ENCODE peak calls at places on chromosomes 11 and 22, in four cellular contexts. W, S, T and J are unnamed samples.

GRCh38 chr11:73637012-73637411 is 9.4 kb upstream of the PLEKHB1 start:
- DNase-seq in T (no peak), S (no peak), W (no peak), J (no peak)

GRCh38 chr22:36363378-36363931 is 24.3 kb downstream of the MYH9 start:
- DNase-seq in T (no peak), W (no peak), S (no peak), J (no peak)

GRCh38 chr22:46471901-46472721 is 65.3 kb downstream of the CELSR1 start:
- DNase-seq in T (no peak), W (no peak), S (no peak), J (no peak)

GRCh38 chr11:79047356-79047755 is 393.5 kb downstream of the TENM4 start:
- DNase-seq in W (no peak), S (no peak), T (no peak), J (no peak)

GRCh38 chr11:3014314-3014938 is 22.3 kb upstream of the NAP1L4 start:
- DNase-seq in W (no peak), T (no peak), S (no peak), J (no peak)

GRCh38 chr11:11148104-11148509 is 204.9 kb downstream of the CSNK2A3 start:
- DNase-seq in W (peak; percentile 74), T (peak; percentile 99), S (peak; percentile 60), J (peak; percentile 88)

GRCh38 chr11:58527429-58527828 is 19.5 kb upstream of the OR5B21 start:
- DNase-seq in W (no peak), T (no peak), S (no peak), J (no peak)

GRCh38 chr11:63829823-63830489 is 9.0 kb upstream of the MARK2 start:
- DNase-seq in W (peak; percentile 44), T (peak; percentile 78), S (peak; percentile 65), J (peak; percentile 69)

GRCh38 chr22:41862530-41863266 is 29.8 kb downstream of the SREBF2 start:
- DNase-seq in S (no peak), T (no peak), W (peak; percentile 25), J (no peak)

GRCh38 chr22:27509132-27509920 is 292.2 kb downstream of the MN1 start:
- DNase-seq in T (no peak), W (no peak), S (no peak), J (no peak)

GRCh38 chr22:19756288-19757128 is 4.1 kb upstream of the TBX1 start:
- DNase-seq in S (peak; percentile 78), T (peak; percentile 49), W (no peak), J (peak; percentile 62)

GRCh38 chr11:32435511-32435946 is at the start of gene WT1:
- DNase-seq in W (no peak), S (peak; percentile 84), T (peak; percentile 68), J (peak; percentile 82)

GRCh38 chr11:64713781-64714363 is 9.1 kb downstream of the NRXN2 start:
- DNase-seq in W (no peak), T (peak; percentile 76), S (peak; percentile 72), J (peak; percentile 69)

GRCh38 chr11:67491276-67492068 is 8.6 kb downstream of the AIP start:
- DNase-seq in W (no peak), S (no peak), T (no peak), J (no peak)

GRCh38 chr11:62217191-62217748 is 8.8 kb downstream of the SCGB2A1 start:
- DNase-seq in S (no peak), W (no peak), T (peak; percentile 37), J (no peak)

GRCh38 chr11:21928834-21929233 is 264.1 kb upstream of the ANO5 start:
- DNase-seq in S (no peak), W (no peak), T (no peak), J (no peak)

GRCh38 chr22:35335936-35336781 is 36.5 kb downstream of the TOM1 start:
- DNase-seq in T (no peak), S (no peak), W (no peak), J (no peak)

GRCh38 chr22:23082534-23083314 is 12.4 kb downstream of the GNAZ start:
- DNase-seq in S (no peak), T (no peak), W (no peak), J (no peak)

GRCh38 chr11:38131535-38131934 is 1533.5 kb upstream of the RAG2 start:
- DNase-seq in T (no peak), S (no peak), W (no peak), J (no peak)

GRCh38 chr11:133950874-133951483 is 5.8 kb downstream of the IGSF9B start:
- DNase-seq in W (no peak), T (no peak), S (peak; percentile 67), J (peak; percentile 47)

GRCh38 chr11:72556433-72556832 is 117.8 kb downstream of the PDE2A start:
- DNase-seq in S (no peak), T (no peak), W (no peak), J (no peak)

GRCh38 chr11:134153147-134153905 is 70.4 kb downstream of the NCAPD3 start:
- DNase-seq in W (no peak), S (no peak), T (no peak), J (no peak)

GRCh38 chr11:73234403-73235181 is 16.5 kb downstream of the P2RY2 start:
- DNase-seq in S (no peak), W (no peak), T (no peak), J (peak; percentile 24)

GRCh38 chr22:35218079-35218478 is 39.2 kb upstream of the HMGXB4 start:
- DNase-seq in S (no peak), T (no peak), W (peak; percentile 8), J (no peak)

GRCh38 chr22:41873391-41873790 is 40.5 kb downstream of the SREBF2 start:
- DNase-seq in T (no peak), W (no peak), S (no peak), J (no peak)

GRCh38 chr11:12207384-12208150 is 97.2 kb downstream of the MICAL2 start:
- DNase-seq in S (no peak), W (peak; percentile 86), T (no peak), J (no peak)

GRCh38 chr11:106391771-106392412 is 314.4 kb downstream of the AASDHPPT start:
- DNase-seq in W (peak; percentile 68), T (no peak), S (no peak), J (no peak)

GRCh38 chr11:1935156-1936071 is 11.7 kb upstream of the MRPL23 start:
- DNase-seq in S (peak; percentile 43), W (no peak), T (no peak), J (no peak)

GRCh38 chr11:92317222-92317621 is 92.6 kb downstream of the FAT3 start:
- DNase-seq in W (no peak), S (no peak), T (no peak), J (no peak)

GRCh38 chr11:58059011-58059358 is 28.2 kb downstream of the OR6Q1 start:
- DNase-seq in W (peak; percentile 92), S (no peak), T (peak; percentile 96), J (no peak)

GRCh38 chr22:22166941-22167713 is 77.5 kb upstream of the VPREB1 start:
- DNase-seq in S (no peak), W (no peak), T (no peak), J (no peak)

GRCh38 chr22:28014141-28015055 is 95.3 kb upstream of the PITPNB start:
- DNase-seq in T (no peak), W (no peak), S (no peak), J (no peak)

GRCh38 chr11:67118059-67118766 is 850 bp upstream of the KDM2A start:
- DNase-seq in T (peak; percentile 57), W (no peak), S (peak; percentile 84), J (peak; percentile 61)

GRCh38 chr22:22520020-22520656 is at the start of gene ZNF280A:
- DNase-seq in S (no peak), W (no peak), T (peak; percentile 5), J (peak; percentile 44)

GRCh38 chr11:75654314-75654713 is 14.5 kb downstream of the MAP6 start:
- DNase-seq in S (no peak), T (no peak), W (peak; percentile 84), J (no peak)

GRCh38 chr11:18853086-18853720 is 61.6 kb upstream of the PTPN5 start:
- DNase-seq in S (peak; percentile 56), W (peak; percentile 19), T (peak; percentile 80), J (peak; percentile 57)

GRCh38 chr22:47051435-47052175 is 289.2 kb downstream of the TBC1D22A start:
- DNase-seq in T (no peak), S (no peak), W (no peak), J (no peak)

GRCh38 chr22:39477542-39477941 is 20.7 kb downstream of the MGAT3 start:
- DNase-seq in S (no peak), T (no peak), W (no peak), J (no peak)

GRCh38 chr22:39481595-39481994 is 20.5 kb upstream of the MIEF1 start:
- DNase-seq in T (no peak), W (no peak), S (no peak), J (no peak)

GRCh38 chr22:39481054-39481453 is 21.0 kb upstream of the MIEF1 start:
- DNase-seq in S (no peak), T (no peak), W (no peak), J (no peak)

GRCh38 chr22:39478461-39478860 is 21.6 kb downstream of the MGAT3 start:
- DNase-seq in S (peak; percentile 85), W (peak; percentile 6), T (no peak), J (peak; percentile 69)

DNA sequence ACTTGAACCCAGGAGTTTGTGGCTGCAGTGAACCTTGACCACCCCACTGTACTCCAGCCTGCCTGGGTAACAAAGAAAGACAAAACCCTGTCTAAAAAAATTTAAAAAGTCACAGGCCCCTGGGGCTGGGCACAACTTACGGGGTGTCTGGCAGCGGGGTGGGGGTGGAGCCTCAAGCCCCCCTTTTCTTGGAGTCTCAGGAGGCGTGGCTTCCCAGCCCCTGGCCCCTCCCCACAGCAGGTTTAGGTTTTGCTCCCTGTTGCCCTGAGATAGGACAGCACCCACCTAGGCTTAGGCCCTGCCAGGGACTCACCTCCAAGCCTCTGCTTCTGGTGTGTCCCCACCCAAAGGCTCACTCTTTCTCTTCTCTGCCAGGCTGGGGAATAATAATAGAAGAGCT is 22.4 kb downstream of the MGAT3 start:
- DNase-seq in S (no peak), T (no peak), W (no peak), J (no peak)
- H4K5ac ChIP-seq in S (no peak overlapping the region), T (no peak overlapping the region), W (no peak overlapping the region), J (no peak overlapping the region)

GRCh38 chr11:60834742-60835141 is 7.2 kb upstream of the CCDC86 start:
- DNase-seq in S (no peak), T (no peak), W (no peak), J (no peak)

GRCh38 chr11:60830478-60831142 is 11.3 kb upstream of the CCDC86 start:
- DNase-seq in W (no peak), T (no peak), S (no peak), J (no peak)

GRCh38 chr11:60831501-60832079 is 10.3 kb upstream of the CCDC86 start:
- DNase-seq in T (no peak), W (peak; percentile 42), S (no peak), J (no peak)

GRCh38 chr11:60835472-60835871 is 6.4 kb upstream of the CCDC86 start:
- DNase-seq in W (peak; percentile 47), S (no peak), T (no peak), J (no peak)

GRCh38 chr11:60831143-60831500 is 10.8 kb upstream of the CCDC86 start:
- DNase-seq in W (peak; percentile 68), T (peak; percentile 69), S (peak; percentile 85), J (peak; percentile 73)
- H2BK5ac ChIP-seq in W (no peak overlapping the region), T (no peak overlapping the region), S (no peak overlapping the region), J (no peak overlapping the region)

DNA sequence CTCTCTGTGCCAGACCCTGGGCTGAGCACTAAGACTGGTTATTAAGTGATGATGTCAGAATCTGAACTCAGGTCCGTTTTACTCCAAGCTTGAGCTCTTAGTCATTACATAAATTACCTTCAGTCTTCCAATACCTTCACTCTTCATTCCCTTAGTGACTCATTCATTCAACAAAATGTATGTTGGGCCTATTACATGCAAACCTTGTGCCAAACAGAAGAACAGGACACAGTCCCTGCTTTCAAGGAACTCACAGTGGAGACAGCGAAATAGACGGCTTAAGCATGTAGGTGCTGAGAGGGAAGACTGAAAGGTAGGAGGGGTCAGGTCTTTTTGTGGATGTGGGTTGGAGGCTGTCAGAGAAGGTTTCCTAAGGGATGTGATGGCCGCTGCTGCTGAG is 3.3 kb downstream of the KCTD14 start:
- DNase-seq in W (peak; percentile 23), T (peak; percentile 14), S (no peak), J (no peak)
- H4K5ac ChIP-seq in W (no peak overlapping the region), T (no peak overlapping the region), S (no peak overlapping the region), J (no peak overlapping the region)

GRCh38 chr22:32561163-32561562 is 86.6 kb downstream of the FBXO7 start:
- DNase-seq in T (peak; percentile 19), W (no peak), S (no peak), J (no peak)
- H2BK5ac ChIP-seq in T (no peak overlapping the region), W (no peak overlapping the region), S (no peak overlapping the region), J (no peak overlapping the region)